ENCODE peak calls at places on chromosomes 2 and 18, in six cellular contexts. I is bronchial epithelial cell, Y is mucosa of descending colon, C is dorsolateral prefrontal cortex, H is pancreas, G is fibroblast of mammary gland. U is an unnamed sample.
A peak's percentile ranks its signal among the peaks of the same experiment; 100 is the strongest.

GRCh38 chr2:241268306-241268705 is 47.2 kb downstream of the HDLBP start:
- DNase-seq in Y (no peak), H (no peak), G (no peak), I (no peak), C (no peak), U (no peak)

GRCh38 chr2:12587729-12588522 is 128.8 kb upstream of the TRIB2 start:
- DNase-seq in C (no peak), G (peak; percentile 91), Y (no peak), H (no peak), I (peak; percentile 92), U (peak; percentile 91)

GRCh38 chr2:164386226-164386625 is 235.1 kb downstream of the GRB14 start:
- DNase-seq in Y (no peak), G (no peak), C (no peak), H (no peak), I (no peak), U (no peak)

GRCh38 chr2:217367464-217367863 is 507.6 kb upstream of the TNP1 start:
- DNase-seq in G (no peak), I (peak; percentile 20), Y (no peak), C (no peak), H (no peak), U (no peak)

GRCh38 chr2:217363470-217363869 is 503.6 kb upstream of the TNP1 start:
- DNase-seq in C (no peak), Y (no peak), G (no peak), H (no peak), I (no peak), U (no peak)

GRCh38 chr18:36340232-36340631 is 42.7 kb downstream of the FHOD3 start:
- DNase-seq in G (no peak), H (no peak), C (no peak), I (no peak), Y (no peak), U (no peak)

GRCh38 chr2:222404126-222404891 is 20.0 kb upstream of the SGPP2 start:
- DNase-seq in C (no peak), G (no peak), H (no peak), I (no peak), Y (no peak), U (no peak)

GRCh38 chr2:86562485-86562890 is 755 bp downstream of the CHMP3 start:
- DNase-seq in I (no peak), C (no peak), G (no peak), Y (no peak), H (no peak), U (no peak)

GRCh38 chr2:197704434-197705142 is 581 bp upstream of the MARS2 start:
- DNase-seq in G (no peak), H (no peak), I (no peak), C (no peak), Y (no peak), U (no peak)

GRCh38 chr2:240240017-240240416 is 99.6 kb upstream of the OTOS start:
- DNase-seq in C (no peak), I (no peak), Y (no peak), H (no peak), G (no peak), U (no peak)

DNA sequence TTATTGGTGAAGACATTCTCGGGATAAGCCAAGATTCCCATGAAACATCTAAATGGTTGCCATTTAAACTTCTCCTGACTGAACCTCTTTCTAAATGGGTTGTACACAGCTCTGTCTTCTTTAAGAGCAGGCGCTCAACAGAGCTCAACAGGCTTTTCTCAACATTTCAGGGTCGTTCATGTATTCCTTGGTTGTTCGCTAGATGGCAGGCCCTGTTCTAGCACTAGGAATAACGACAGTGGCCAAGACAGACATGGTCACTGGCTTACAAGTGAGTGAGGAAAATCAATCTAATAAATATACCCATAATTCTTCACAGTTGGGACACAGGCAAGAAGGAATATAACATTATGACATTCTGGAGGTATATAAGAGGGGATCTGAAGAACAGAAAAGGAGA is 154.5 kb downstream of the SMAD2 start:
- DNase-seq in H (no peak), Y (no peak), I (peak; percentile 9), C (no peak), G (peak; percentile 8), U (peak; percentile 33)
- TF ChIP-seq CTCF in H (no peak), Y (no peak), I (no peak), C (no peak), G (no peak), U (peak; percentile 59)

GRCh38 chr2:11332596-11332995 is 11.8 kb downstream of the ROCK2 start:
- DNase-seq in G (no peak), Y (no peak), I (no peak), H (no peak), C (no peak), U (no peak)

GRCh38 chr2:11327871-11328270 is 16.6 kb downstream of the ROCK2 start:
- DNase-seq in I (no peak), C (no peak), Y (no peak), H (no peak), G (no peak), U (no peak)

GRCh38 chr2:11329759-11330158 is 14.7 kb downstream of the ROCK2 start:
- DNase-seq in H (no peak), Y (no peak), G (peak; percentile 61), I (peak; percentile 52), C (no peak), U (peak; percentile 40)

GRCh38 chr2:11333431-11334183 is 10.8 kb downstream of the ROCK2 start:
- DNase-seq in G (no peak), I (no peak), C (no peak), Y (no peak), H (no peak), U (no peak)

DNA sequence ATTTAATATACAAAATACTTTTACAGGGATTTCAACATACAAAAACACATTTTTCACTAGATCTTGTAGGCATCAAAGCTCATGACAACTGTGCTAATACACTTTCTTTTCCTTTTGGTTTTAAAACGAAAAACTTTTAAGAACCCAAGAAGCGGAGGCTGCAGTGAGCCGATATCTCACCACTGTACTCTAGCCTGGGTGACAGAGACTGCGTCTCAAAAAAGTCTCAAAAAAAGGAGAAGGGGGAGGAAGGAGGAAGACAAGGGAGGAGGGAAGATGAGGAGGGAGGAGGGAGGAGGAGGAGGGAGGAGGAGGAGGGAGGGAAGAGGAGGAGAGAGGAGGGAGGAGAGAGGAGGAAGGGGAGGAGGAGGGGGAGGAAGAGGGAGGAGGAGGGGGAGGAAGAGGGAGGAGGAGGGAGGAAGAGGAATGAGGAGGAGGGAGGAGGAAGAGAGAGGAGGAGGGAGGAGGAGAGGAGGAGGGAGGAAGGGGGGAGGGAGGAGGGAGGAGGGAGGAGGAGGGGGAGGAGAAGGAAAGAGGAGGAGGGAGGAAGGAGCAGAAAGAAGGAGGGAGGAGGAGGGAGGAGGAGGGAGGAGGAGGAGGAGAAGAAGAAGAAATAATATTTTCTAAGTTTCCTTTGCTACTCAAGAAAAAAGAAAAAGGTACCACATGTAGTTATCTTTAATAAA is 13.8 kb downstream of the ROCK2 start:
- DNase-seq in I (no peak), C (no peak), Y (no peak), G (peak; percentile 27), H (no peak), U (no peak)
- H3K4me3 ChIP-seq in I (no peak overlapping the region), C (no peak overlapping the region), Y (no peak overlapping the region), G (no peak overlapping the region), H (no peak overlapping the region), U (peak overlapping the region; percentile 24)

DNA sequence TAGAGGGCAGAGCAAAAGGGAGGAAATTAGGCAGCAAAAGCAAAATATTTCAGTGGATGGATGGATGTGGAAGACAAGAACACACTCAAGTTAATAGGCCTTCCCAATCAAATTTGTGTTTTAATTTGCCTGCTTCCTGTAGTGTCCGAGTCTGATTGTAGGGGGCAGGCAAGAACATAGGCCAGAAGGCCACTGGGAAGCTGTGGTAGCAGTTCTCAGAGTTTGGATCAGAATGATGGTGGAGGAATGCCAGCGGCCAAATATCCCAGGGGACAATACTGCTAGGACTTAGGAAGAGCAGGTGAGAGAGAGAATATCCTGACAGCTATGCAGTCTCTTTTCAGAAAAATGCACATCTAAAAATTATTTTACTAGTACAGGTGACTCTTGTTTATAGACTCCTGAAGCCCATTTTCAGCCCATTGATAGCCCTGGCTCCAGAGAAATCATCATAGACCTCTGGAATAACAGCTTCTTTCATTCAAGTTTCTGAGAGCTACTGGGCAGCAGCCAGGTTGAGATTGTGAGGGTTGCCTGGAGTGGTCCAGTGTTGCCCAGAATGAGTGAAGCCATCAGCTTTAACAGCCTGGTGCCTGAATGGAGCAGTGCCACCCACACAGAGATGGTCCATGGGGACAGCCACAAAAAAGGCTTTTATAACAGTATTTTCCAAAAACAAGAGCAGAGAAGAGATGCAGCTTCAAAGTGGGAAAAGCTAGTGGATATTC is 19.1 kb upstream of the SERPINE2 start:
- DNase-seq in Y (no peak), H (no peak), I (no peak), C (no peak), G (no peak), U (no peak)
- TF ChIP-seq CTCF in Y (no peak), H (no peak), I (no peak), C (no peak), G (no peak), U (no peak)

GRCh38 chr2:239001794-239002193 is 153.9 kb downstream of the TWIST2 start:
- DNase-seq in C (no peak), I (no peak), G (no peak), Y (no peak), H (no peak), U (no peak)

GRCh38 chr2:239002960-239003932 is 155.4 kb downstream of the TWIST2 start:
- DNase-seq in H (no peak), Y (no peak), I (peak; percentile 10), G (peak; percentile 76), C (no peak), U (peak; percentile 67)

GRCh38 chr2:239005586-239005985 is 157.7 kb downstream of the TWIST2 start:
- DNase-seq in Y (no peak), G (no peak), I (no peak), C (no peak), H (no peak), U (no peak)

GRCh38 chr2:239002591-239002959 is 154.7 kb downstream of the TWIST2 start:
- DNase-seq in H (no peak), C (no peak), G (no peak), I (no peak), Y (no peak), U (no peak)

GRCh38 chr2:239003933-239004636 is 156.2 kb downstream of the TWIST2 start:
- DNase-seq in I (no peak), Y (no peak), C (no peak), G (no peak), H (no peak), U (no peak)
- H3K4me3 ChIP-seq in I (no peak overlapping the region), Y (no peak overlapping the region), C (no peak overlapping the region), G (no peak overlapping the region), H (no peak overlapping the region), U (no peak overlapping the region)

U was measured in AG09309.